ENCODE peak calls at places on chromosomes 13 and 19, in nine cellular contexts. H is CD4-positive, CD25-positive, alpha-beta regulatory T cell; C is HuH-7; X is stimulated activated CD4-positive, alpha-beta T cell treated with anti-CD3 and anti-CD28 coated beads, TNF-alpha, amount 100 ng/mL, for 4 hours; Z is NCI-H1436 treated with DMSO at 0.1 percent for 48 hours; D is PC-9; E is ACHN; Q is NCI-H1694; G is cortex of kidney. S is an unnamed sample.

GRCh38 chr13:41648314-41648935 is 191.1 kb downstream of the RGCC start:
- DNase-seq in H (no peak), C (peak), X (no peak), Z (no peak), D (no peak), E (no peak), Q (no peak), G (no peak), S (no peak)

GRCh38 chr13:25920931-25921330 is 130.9 kb downstream of the SHISA2 start:
- DNase-seq in H (no peak), C (no peak), X (no peak), Z (no peak), D (no peak), E (no peak), Q (no peak), G (no peak), S (no peak)

GRCh38 chr13:110716235-110716505 is 2.7 kb downstream of the ING1 start:
- DNase-seq in H (no peak), C (no peak), X (no peak), Z (no peak), D (peak), E (peak), Q (no peak), G (no peak), S (peak)

GRCh38 chr13:50421457-50422130 is 406.4 kb downstream of the KCNRG start:
- DNase-seq in H (no peak), C (no peak), X (no peak), Z (no peak), D (no peak), E (peak), Q (peak), G (no peak), S (no peak)

GRCh38 chr13:32429406-32429909 is 1.5 kb upstream of the N4BP2L1 start:
- DNase-seq in H (no peak), C (no peak), X (no peak), Z (no peak), D (no peak), E (no peak), Q (no peak), G (no peak), S (no peak)

GRCh38 chr19:4425531-4425930 is 23.1 kb downstream of the CHAF1A start:
- DNase-seq in H (no peak), C (no peak), X (no peak), Z (no peak), D (no peak), E (no peak), Q (no peak), G (no peak), S (no peak)

GRCh38 chr13:42001580-42001979 is 40.7 kb upstream of the VWA8 start:
- DNase-seq in H (no peak), C (no peak), X (no peak), Z (no peak), D (no peak), E (no peak), Q (no peak), G (no peak), S (no peak)

GRCh38 chr19:10362259-10362658 is 18.1 kb downstream of the TYK2 start:
- DNase-seq in H (no peak), C (no peak), X (no peak), Z (no peak), D (no peak), E (no peak), Q (no peak), G (no peak), S (no peak)

GRCh38 chr19:15252398-15253018 is 20.3 kb upstream of the EPHX3 start:
- DNase-seq in H (no peak), C (peak), X (no peak), Z (no peak), D (no peak), E (peak), Q (peak), G (no peak), S (no peak)

GRCh38 chr19:49065905-49066512 is 1.4 kb upstream of the NTF4 start:
- DNase-seq in H (no peak), C (no peak), X (no peak), Z (no peak), D (no peak), E (no peak), Q (no peak), G (no peak), S (no peak)

GRCh38 chr19:6260376-6260775 is 19.4 kb downstream of the MLLT1 start:
- DNase-seq in H (no peak), C (no peak), X (no peak), Z (no peak), D (no peak), E (no peak), Q (no peak), G (no peak), S (no peak)

GRCh38 chr13:112446347-112446861 is 70.2 kb downstream of the SPACA7 start:
- DNase-seq in H (no peak), C (no peak), X (no peak), Z (no peak), D (no peak), E (no peak), Q (no peak), G (no peak), S (no peak)

GRCh38 chr13:87122551-87122950 is 548.6 kb upstream of the SLITRK5 start:
- DNase-seq in H (no peak), C (no peak), X (no peak), Z (no peak), D (no peak), E (peak), Q (no peak), G (no peak), S (peak)

GRCh38 chr19:756232-756631 is 5.3 kb downstream of the MISP start:
- DNase-seq in H (no peak), C (no peak), X (no peak), Z (no peak), D (no peak), E (peak), Q (no peak), G (no peak), S (no peak)

GRCh38 chr13:110874508-110874960 is 40.3 kb downstream of the ANKRD10 start:
- DNase-seq in H (no peak), C (peak), X (peak), Z (peak), D (peak), E (peak), Q (peak), G (no peak), S (peak)

GRCh38 chr13:23899555-23899954 is 2.3 kb upstream of the C1QTNF9B start:
- DNase-seq in H (peak), C (peak), X (no peak), Z (no peak), D (peak), E (peak), Q (peak), G (no peak), S (no peak)

S was measured in Kasumi-1.